ENCODE peak calls at places on chromosome 13, in ten cellular contexts. W is stimulated activated CD8-positive, alpha-beta memory T cell treated with anti-CD3 and anti-CD28 coated beads, Interleukin-7, amount 100 ng/mL, for 1 hour; K is stimulated activated CD4-positive, alpha-beta T cell treated with anti-CD3 and anti-CD28 coated beads, Interleukin-2, amount 100 ng/mL, for 48 hours; D is activated T-cell treated with anti-CD3 and anti-CD28 coated beads, Interleukin-2, amount 50 U/mL, for 72 hours; O is aorta; X is lower leg skin; F is iris pigment epithelial cell; M is activated CD8-positive, alpha-beta T cell treated with anti-CD3 and anti-CD28 coated beads for 36 hours; A is right lobe of liver; Q is NCI-H1092. C is an unnamed sample.

GRCh38 chr13:72808917-72809500 is 27.1 kb downstream of the PIBF1 start:
- DNase-seq in X (no peak), F (no peak), O (no peak), M (no peak), A (no peak), K (no peak), D (no peak), W (no peak), Q (no peak), C (no peak)

GRCh38 chr13:75485286-75486062 is 3.5 kb upstream of the TBC1D4 start:
- DNase-seq in K (no peak), M (no peak), O (no peak), D (no peak), F (peak; percentile 91), Q (no peak), X (no peak), A (no peak), W (no peak), C (no peak)

GRCh38 chr13:27022571-27023311 is 148.9 kb downstream of the USP12 start:
- DNase-seq in A (no peak), D (peak; percentile 21), W (no peak), K (no peak), F (peak; percentile 52), M (no peak), O (no peak), Q (peak; percentile 34), X (peak; percentile 53), C (no peak)

GRCh38 chr13:35649162-35649561 is 172.7 kb upstream of the MAB21L1 start:
- DNase-seq in M (no peak), D (no peak), A (no peak), O (no peak), Q (no peak), K (no peak), W (no peak), X (no peak), F (peak; percentile 22), C (no peak)

GRCh38 chr13:41268764-41269163 is 5.4 kb upstream of the MTRF1 start:
- DNase-seq in K (no peak), F (peak; percentile 17), W (no peak), X (no peak), D (no peak), Q (no peak), A (no peak), M (no peak), O (no peak), C (no peak)

GRCh38 chr13:45773236-45773635 is 71.1 kb downstream of the CBY2 start:
- DNase-seq in O (no peak), A (no peak), Q (no peak), F (peak; percentile 49), D (no peak), W (no peak), X (no peak), M (no peak), K (no peak), C (no peak)

GRCh38 chr13:85408415-85408814 is 390.8 kb downstream of the SLITRK6 start:
- DNase-seq in D (no peak), X (no peak), Q (no peak), A (no peak), W (no peak), O (no peak), M (no peak), F (no peak), K (no peak), C (no peak)

GRCh38 chr13:63050287-63050686 is 1634.6 kb upstream of the PCDH20 start:
- DNase-seq in W (no peak), F (no peak), M (no peak), O (no peak), D (no peak), Q (no peak), A (no peak), K (no peak), X (no peak), C (no peak)

GRCh38 chr13:48160879-48161278 is 66.0 kb upstream of the MED4 start:
- DNase-seq in A (no peak), W (no peak), D (no peak), O (no peak), K (no peak), Q (no peak), M (no peak), X (peak; percentile 90), F (peak; percentile 29), C (no peak)

GRCh38 chr13:22506286-22506685 is 674.5 kb upstream of the SGCG start:
- DNase-seq in K (no peak), D (no peak), F (no peak), M (no peak), A (no peak), O (no peak), W (no peak), X (no peak), Q (no peak), C (no peak)

GRCh38 chr13:51999525-51999924 is 11.7 kb downstream of the ATP7B start:
- DNase-seq in M (no peak), Q (no peak), O (peak; percentile 85), W (no peak), X (no peak), F (no peak), D (no peak), K (no peak), A (peak; percentile 90), C (peak; percentile 85)

GRCh38 chr13:94764576-94765321 is 52.4 kb upstream of the SOX21 start:
- DNase-seq in X (no peak), K (no peak), Q (no peak), F (no peak), A (no peak), W (no peak), O (no peak), M (peak; percentile 38), D (peak; percentile 34), C (no peak)

GRCh38 chr13:75165543-75166230 is 316.3 kb downstream of the TBC1D4 start:
- DNase-seq in W (no peak), D (no peak), M (no peak), O (no peak), X (no peak), K (no peak), A (no peak), F (peak; percentile 26), Q (no peak), C (no peak)

GRCh38 chr13:51479199-51479523 is 26.3 kb upstream of the INTS6 start:
- DNase-seq in Q (no peak), D (no peak), X (no peak), M (no peak), K (no peak), W (no peak), O (no peak), A (no peak), F (peak; percentile 66), C (no peak)

GRCh38 chr13:114286808-114287207 is 5.4 kb downstream of the UPF3A start:
- DNase-seq in Q (no peak), F (peak; percentile 43), D (no peak), O (no peak), W (no peak), K (no peak), A (no peak), M (no peak), X (no peak), C (no peak)

GRCh38 chr13:46803586-46803985 is 6.6 kb upstream of the ESD start:
- DNase-seq in Q (no peak), W (no peak), O (no peak), F (peak; percentile 13), A (no peak), K (no peak), X (no peak), M (no peak), D (no peak), C (no peak)

GRCh38 chr13:28117689-28118377 is 17.5 kb upstream of the FLT3 start:
- DNase-seq in O (peak; percentile 57), D (no peak), M (no peak), K (no peak), X (no peak), A (peak; percentile 60), F (peak; percentile 16), W (no peak), Q (peak; percentile 3), C (peak; percentile 39)

GRCh38 chr13:73096173-73097117 is 37.6 kb downstream of the KLF5 start:
- DNase-seq in Q (no peak), M (no peak), X (no peak), W (no peak), A (no peak), F (no peak), O (no peak), D (no peak), K (no peak), C (no peak)

GRCh38 chr13:23628250-23628649 is 58.0 kb downstream of the TNFRSF19 start:
- DNase-seq in X (no peak), F (no peak), K (no peak), O (no peak), M (no peak), A (no peak), W (no peak), D (no peak), Q (no peak), C (no peak)

GRCh38 chr13:84645196-84646071 is 763.2 kb upstream of the SLITRK1 start:
- DNase-seq in M (no peak), F (peak; percentile 54), A (no peak), X (no peak), K (no peak), W (no peak), Q (no peak), O (no peak), D (no peak), C (peak; percentile 6)

GRCh38 chr13:70107498-70108271 is at the start of gene ATXN8OS:
- DNase-seq in Q (peak; percentile 66), F (peak; percentile 6), K (no peak), O (peak; percentile 72), X (no peak), D (no peak), M (no peak), A (no peak), W (no peak), C (no peak)

GRCh38 chr13:113015826-113016525 is 47.0 kb downstream of the MCF2L start:
- DNase-seq in M (no peak), O (no peak), D (no peak), Q (no peak), F (no peak), K (no peak), A (no peak), X (no peak), W (no peak), C (no peak)

GRCh38 chr13:112616586-112617381 is 28.8 kb upstream of the TUBGCP3 start:
- DNase-seq in M (peak; percentile 38), D (peak; percentile 13), A (no peak), K (no peak), X (no peak), O (no peak), Q (no peak), F (peak; percentile 49), W (no peak), C (peak; percentile 41)

GRCh38 chr13:110227864-110228643 is 78.9 kb downstream of the COL4A1 start:
- DNase-seq in D (no peak), Q (no peak), O (no peak), W (no peak), M (no peak), X (no peak), F (no peak), A (no peak), K (no peak), C (no peak)

GRCh38 chr13:50873481-50873880 is 30.0 kb upstream of the DLEU7 start:
- DNase-seq in D (no peak), W (no peak), K (no peak), A (no peak), M (no peak), F (no peak), X (no peak), O (no peak), Q (no peak), C (no peak)

GRCh38 chr13:98570929-98571372 is 6.0 kb downstream of the STK24 start:
- DNase-seq in W (no peak), M (peak; percentile 67), F (peak; percentile 52), O (no peak), X (peak; percentile 78), K (no peak), D (peak; percentile 45), Q (no peak), A (no peak), C (peak; percentile 10)

GRCh38 chr13:46307554-46307953 is 79.5 kb downstream of the RUBCNL start:
- DNase-seq in W (no peak), D (no peak), M (no peak), X (no peak), Q (no peak), K (no peak), A (no peak), F (no peak), O (no peak), C (no peak)

GRCh38 chr13:82717249-82717648 is 1165.0 kb downstream of the SLITRK1 start:
- DNase-seq in D (no peak), X (no peak), Q (no peak), O (no peak), W (no peak), A (no peak), F (peak; percentile 86), K (no peak), M (no peak), C (no peak)

C was measured in body of pancreas.